ENCODE peak calls at places on chromosomes 3 and 15, in four cellular contexts. E is IMR-90, G is H9, F is H1. I is an unnamed sample.

GRCh38 chr15:70605606-70606410 is 157.6 kb downstream of the UACA start:
- DNase-seq in E (peak), G (no peak), F (no peak), I (no peak)

GRCh38 chr3:48119495-48120193 is 68.6 kb downstream of the CDC25A start:
- DNase-seq in E (peak), G (no peak), F (no peak), I (no peak)

GRCh38 chr3:78004578-78004977 is 964.7 kb downstream of the ROBO2 start:
- DNase-seq in E (no peak), G (no peak), F (no peak), I (no peak)

GRCh38 chr15:39202641-39203040 is 378.2 kb upstream of the THBS1 start:
- DNase-seq in E (no peak), G (no peak), F (no peak), I (no peak)

GRCh38 chr3:60048447-60048848 is 998.6 kb upstream of the CFAP20DC start:
- DNase-seq in E (no peak), G (no peak), F (no peak), I (no peak)

GRCh38 chr3:77546246-77546645 is 506.3 kb downstream of the ROBO2 start:
- DNase-seq in E (no peak), G (no peak), F (no peak), I (no peak)

GRCh38 chr15:101563397-101563796 is 73.9 kb upstream of the PCSK6 start:
- DNase-seq in E (no peak), G (no peak), F (no peak), I (no peak)

GRCh38 chr15:98085003-98085639 is 124.6 kb downstream of the ARRDC4 start:
- DNase-seq in E (peak), G (no peak), F (no peak), I (peak)

GRCh38 chr15:39426552-39427532 is 154.0 kb upstream of the THBS1 start:
- DNase-seq in E (peak), G (no peak), F (no peak), I (no peak)

GRCh38 chr3:48558446-48559134 is 2.0 kb upstream of the PFKFB4 start:
- DNase-seq in E (no peak), G (no peak), F (no peak), I (no peak)

GRCh38 chr3:121883507-121883906 is 10.7 kb upstream of the SLC15A2 start:
- DNase-seq in E (peak), G (no peak), F (no peak), I (peak)

GRCh38 chr3:63328386-63328785 is 50.3 kb downstream of the SYNPR start:
- DNase-seq in E (peak), G (no peak), F (no peak), I (no peak)

GRCh38 chr15:27535445-27536129 is 563.5 kb downstream of the OCA2 start:
- DNase-seq in E (no peak), G (no peak), F (no peak), I (peak)

DNA sequence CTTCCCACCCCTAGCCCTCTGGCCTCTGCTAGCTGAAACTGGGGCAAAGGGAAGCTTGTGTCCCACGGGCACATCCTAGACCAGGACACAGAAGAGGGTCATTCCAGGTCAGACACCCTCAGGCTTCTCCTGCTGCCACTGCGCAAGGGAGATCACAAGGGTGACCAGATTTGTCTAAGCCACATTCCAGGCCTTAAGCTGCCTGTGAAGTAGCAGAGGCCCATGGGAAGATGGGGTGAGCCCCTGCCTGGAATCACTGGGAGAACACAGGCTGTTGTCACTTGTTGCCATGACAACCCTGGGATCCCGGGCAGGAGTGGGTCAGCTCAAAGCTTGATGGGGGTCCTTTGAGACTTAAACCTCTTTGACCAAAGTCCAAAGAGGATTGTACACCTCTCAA is 10.8 kb downstream of the STRA6 start:
- DNase-seq in E (no peak), G (no peak), F (no peak), I (no peak)
- H3K27ac ChIP-seq in E (no peak), G (no peak), F (no peak), I (no peak)

GRCh38 chr15:80107774-80108173 is 45.0 kb upstream of the FAH start:
- DNase-seq in E (no peak), G (no peak), F (no peak), I (peak)

GRCh38 chr15:80107204-80107603 is 45.6 kb upstream of the FAH start:
- DNase-seq in E (no peak), G (no peak), F (no peak), I (no peak)

GRCh38 chr15:80105193-80105984 is 45.9 kb downstream of the ZFAND6 start:
- DNase-seq in E (peak), G (no peak), F (no peak), I (no peak)

GRCh38 chr15:80109388-80109787 is 43.4 kb upstream of the FAH start:
- DNase-seq in E (no peak), G (no peak), F (no peak), I (no peak)

DNA sequence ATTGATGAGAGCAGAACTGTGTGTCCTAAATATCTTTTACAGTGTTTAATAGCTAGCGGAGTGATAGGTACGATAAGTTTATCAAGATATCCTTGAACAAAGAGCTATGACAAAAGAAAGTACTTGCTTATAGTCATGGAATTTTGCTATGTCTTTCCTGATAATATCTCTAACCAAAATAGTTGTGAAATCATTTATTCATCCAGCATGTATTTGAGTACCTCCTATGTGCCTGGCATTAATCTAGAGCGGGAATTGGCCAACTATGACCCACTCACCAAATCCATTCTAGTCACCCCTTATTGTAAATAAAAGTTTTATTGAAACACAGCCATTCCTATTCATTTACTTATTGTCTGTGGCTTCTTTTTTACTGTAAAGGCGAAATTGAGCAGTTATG is 46.6 kb downstream of the ZFAND6 start:
- DNase-seq in E (peak), G (no peak), F (no peak), I (no peak)
- H4K5ac ChIP-seq in E (no peak), G (no peak), F (no peak), I (no peak)

DNA sequence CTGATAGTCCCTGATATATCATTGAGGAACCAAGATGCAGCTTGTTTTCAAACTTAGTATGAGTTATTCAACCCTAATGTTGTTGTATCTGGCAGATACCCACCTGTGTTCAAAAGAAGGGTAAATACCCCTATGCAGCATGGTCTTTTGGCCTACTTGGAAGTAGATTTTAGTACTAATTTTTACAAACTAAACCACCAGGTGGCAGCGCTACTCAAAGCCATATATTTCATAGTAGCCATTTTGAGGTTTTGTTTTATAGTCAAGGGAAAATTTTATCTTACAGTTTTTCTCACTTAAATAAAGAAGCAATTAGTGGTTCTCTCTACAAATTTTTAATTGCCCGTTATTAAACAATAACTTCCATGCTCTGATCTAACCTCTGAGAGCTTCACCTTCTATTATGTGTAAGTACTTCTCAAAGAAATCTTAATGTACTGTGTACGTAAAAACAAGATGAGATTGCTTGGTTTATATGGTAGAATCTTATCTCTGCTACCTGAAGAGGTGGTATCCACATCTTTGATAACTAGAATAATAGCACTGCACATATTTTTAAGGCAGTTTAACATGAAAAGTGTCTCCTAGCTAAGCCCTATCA is 31.5 kb upstream of the MLF1 start:
- DNase-seq in E (peak), G (no peak), F (no peak), I (peak)
- H3K9ac ChIP-seq in E (no peak), G (no peak), F (no peak), I (no peak)

DNA sequence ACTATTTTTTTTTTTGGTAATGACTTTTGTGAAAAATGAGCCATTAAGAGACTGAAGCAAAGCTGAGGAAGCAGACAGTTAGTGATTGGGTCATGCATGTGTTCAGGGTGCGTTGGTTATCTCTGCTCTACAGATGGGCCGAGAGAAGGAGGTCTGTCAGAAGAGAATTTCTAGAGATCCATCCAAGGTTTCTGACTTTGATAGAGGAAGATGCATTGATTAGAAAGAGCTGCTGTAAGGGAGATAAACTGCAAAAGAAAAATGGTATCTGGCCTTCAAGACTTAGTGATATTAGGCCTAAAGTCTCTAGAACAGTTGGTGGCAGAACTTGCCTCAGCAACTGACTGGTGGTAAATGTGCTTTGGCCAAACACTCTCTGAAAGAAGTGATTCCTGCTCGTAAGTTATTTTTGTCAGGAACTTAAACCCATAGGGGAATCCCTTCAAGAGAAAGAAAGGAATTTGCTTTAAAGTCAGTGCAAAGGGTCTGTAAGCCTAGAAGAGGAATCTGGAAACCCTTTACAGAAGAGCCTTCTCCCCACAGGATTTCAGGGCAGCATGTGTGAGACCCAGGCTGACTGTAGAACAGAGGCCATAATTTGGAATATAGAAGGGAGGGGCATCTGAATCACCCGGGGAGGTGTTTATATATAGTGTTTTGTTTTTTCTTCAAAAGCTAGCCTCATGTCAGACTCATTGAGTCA is 67.8 kb downstream of the OPA1 start:
- DNase-seq in E (peak), G (no peak), F (no peak), I (no peak)
- H3K27ac ChIP-seq in E (no peak), G (no peak), F (no peak), I (no peak)

DNA sequence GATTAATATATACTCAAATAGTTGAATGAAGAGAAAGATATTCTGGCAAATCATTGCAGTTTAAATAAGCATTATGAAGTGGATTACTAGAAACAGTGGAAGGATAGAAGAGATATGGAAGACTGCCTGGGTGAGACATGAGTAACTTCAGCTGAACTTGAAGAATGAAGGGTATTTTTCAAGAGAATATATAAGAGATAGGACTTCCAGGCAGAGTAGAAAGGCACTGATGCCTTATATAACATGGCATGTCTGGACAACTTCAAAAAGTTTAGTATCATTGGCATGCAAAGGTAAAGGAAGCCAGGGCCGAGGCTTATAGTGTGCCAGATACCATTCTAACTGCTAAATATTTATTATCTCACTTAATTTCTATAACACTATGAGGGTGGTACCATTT is 126.5 kb upstream of the SLC7A14 start:
- DNase-seq in E (peak), G (no peak), F (no peak), I (no peak)
- H4K5ac ChIP-seq in E (peak), G (no peak), F (no peak), I (no peak)

GRCh38 chr15:31346367-31347066 is 19.9 kb downstream of the KLF13 start:
- DNase-seq in E (no peak), G (no peak), F (no peak), I (no peak)

GRCh38 chr15:31347067-31347975 is 20.7 kb downstream of the KLF13 start:
- DNase-seq in E (no peak), G (no peak), F (no peak), I (no peak)

GRCh38 chr15:31344266-31344665 is 17.6 kb downstream of the KLF13 start:
- DNase-seq in E (no peak), G (no peak), F (no peak), I (no peak)

GRCh38 chr15:31344824-31345605 is 18.4 kb downstream of the KLF13 start:
- DNase-seq in E (no peak), G (no peak), F (no peak), I (no peak)

GRCh38 chr15:31345606-31346366 is 19.2 kb downstream of the KLF13 start:
- DNase-seq in E (no peak), G (no peak), F (no peak), I (no peak)
- H3K9ac ChIP-seq in E (no peak), G (no peak), F (no peak), I (no peak)

GRCh38 chr15:64845826-64846225 is 4.1 kb downstream of the PLEKHO2 start:
- DNase-seq in E (no peak), G (peak), F (no peak), I (no peak)
- H3K27ac ChIP-seq in E (peak), G (no peak), F (no peak), I (no peak)

GRCh38 chr15:25846377-25846776 is 16.8 kb downstream of the ATP10A start:
- DNase-seq in E (no peak), G (no peak), F (no peak), I (no peak)
- H4K5ac ChIP-seq in E (no peak), G (no peak), F (no peak), I (no peak)

DNA sequence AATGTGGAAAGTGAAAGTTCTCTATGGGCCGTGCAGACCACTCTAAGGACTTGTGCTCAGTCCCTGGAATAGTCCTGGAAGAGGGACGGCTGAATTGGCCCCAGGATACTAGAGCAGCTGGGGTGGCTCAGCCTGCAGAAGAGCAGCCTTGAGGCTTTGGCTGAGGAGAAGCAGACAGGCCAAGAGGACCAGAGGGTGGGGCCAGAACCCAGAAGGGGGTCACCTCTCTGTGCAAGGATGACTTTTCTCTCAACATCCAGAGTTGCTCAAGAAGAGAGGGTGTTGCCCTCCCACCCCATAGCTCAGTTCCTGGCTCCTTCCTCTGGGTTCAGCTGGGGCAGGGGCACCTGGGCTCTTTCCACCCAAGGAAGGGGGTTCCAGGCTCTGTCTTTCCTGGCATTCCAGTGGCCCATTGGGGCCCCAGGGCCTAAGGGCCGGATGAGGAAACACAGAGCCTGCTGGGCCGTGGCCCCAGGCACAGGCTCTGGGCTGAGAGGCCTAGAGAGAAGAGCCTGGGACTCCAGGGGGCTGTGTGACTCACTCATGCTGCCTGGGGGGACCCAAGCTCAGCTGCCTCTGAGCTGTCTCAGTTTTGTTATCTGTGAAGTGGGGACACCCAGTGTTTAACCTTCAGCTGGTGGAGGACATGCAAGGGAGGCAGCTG is 8.5 kb upstream of the FBLN2 start:
- DNase-seq in E (no peak), G (peak), F (no peak), I (no peak)
- H3K9ac ChIP-seq in E (no peak), G (no peak), F (no peak), I (no peak)

GRCh38 chr3:101835676-101836075 is 13.6 kb upstream of the NFKBIZ start:
- DNase-seq in E (no peak), G (no peak), F (no peak), I (no peak)

GRCh38 chr3:101833446-101833974 is 15.8 kb upstream of the NFKBIZ start:
- DNase-seq in E (no peak), G (no peak), F (no peak), I (no peak)

GRCh38 chr3:101840066-101840465 is 9.2 kb upstream of the NFKBIZ start:
- DNase-seq in E (no peak), G (no peak), F (no peak), I (no peak)

GRCh38 chr3:101836907-101837598 is 12.3 kb upstream of the NFKBIZ start:
- DNase-seq in E (peak), G (no peak), F (no peak), I (no peak)

GRCh38 chr3:101836160-101836559 is 13.2 kb upstream of the NFKBIZ start:
- DNase-seq in E (no peak), G (no peak), F (no peak), I (no peak)
- H3K27ac ChIP-seq in E (no peak), G (no peak), F (no peak), I (no peak)

I was measured in mesendoderm.